ENCODE peak calls at places on chromosomes 13 and 19, in four cellular contexts. One of them, this sample, is unnamed.

GRCh38 chr13:52804202-52804641 is 44.2 kb downstream of the PCDH8 start:
- DNase-seq in neural progenitor cell: no peak
- DNase-seq in GM23338: no peak
- DNase-seq in PC-3: no peak
- DNase-seq in this sample: no peak

GRCh38 chr13:105035092-105035491 is 1500.4 kb downstream of the EFNB2 start:
- DNase-seq in neural progenitor cell: no peak
- DNase-seq in PC-3: peak
- DNase-seq in GM23338: no peak
- DNase-seq in this sample: no peak

GRCh38 chr19:8569066-8569761 is 8.0 kb downstream of the MYO1F start:
- DNase-seq in GM23338: no peak
- DNase-seq in neural progenitor cell: no peak
- DNase-seq in PC-3: peak
- DNase-seq in this sample: no peak

GRCh38 chr19:45385392-45386221 is 15.2 kb upstream of the ERCC2 start:
- DNase-seq in neural progenitor cell: peak
- DNase-seq in PC-3: no peak
- DNase-seq in GM23338: peak
- DNase-seq in this sample: no peak

GRCh38 chr13:19794552-19795143 is 11.9 kb upstream of the PSPC1 start:
- DNase-seq in neural progenitor cell: no peak
- DNase-seq in GM23338: peak
- DNase-seq in PC-3: peak
- DNase-seq in this sample: peak

GRCh38 chr19:8342316-8342683 is 762 bp downstream of the KANK3 start:
- DNase-seq in neural progenitor cell: no peak
- DNase-seq in PC-3: no peak
- DNase-seq in GM23338: peak
- DNase-seq in this sample: no peak

GRCh38 chr19:46616631-46617322 is 8.1 kb downstream of the PTGIR start:
- DNase-seq in neural progenitor cell: peak
- DNase-seq in PC-3: peak
- DNase-seq in GM23338: peak
- DNase-seq in this sample: peak

GRCh38 chr19:13938361-13939027 is at the start of gene PODNL1:
- DNase-seq in GM23338: peak
- DNase-seq in PC-3: no peak
- DNase-seq in neural progenitor cell: peak
- DNase-seq in this sample: peak

GRCh38 chr19:51978882-51979281 is 7.8 kb downstream of the ZNF350 start:
- DNase-seq in neural progenitor cell: no peak
- DNase-seq in GM23338: no peak
- DNase-seq in PC-3: no peak
- DNase-seq in this sample: no peak

GRCh38 chr13:76378767-76379166 is 507.4 kb downstream of the KCTD12 start:
- DNase-seq in GM23338: no peak
- DNase-seq in neural progenitor cell: no peak
- DNase-seq in PC-3: no peak
- DNase-seq in this sample: no peak

GRCh38 chr13:29435125-29435911 is 160.2 kb downstream of the SLC7A1 start:
- DNase-seq in PC-3: peak
- DNase-seq in neural progenitor cell: no peak
- DNase-seq in GM23338: no peak
- DNase-seq in this sample: peak

GRCh38 chr19:11152318-11153062 is 3.1 kb downstream of the SPC24 start:
- DNase-seq in GM23338: no peak
- DNase-seq in PC-3: peak
- DNase-seq in neural progenitor cell: no peak
- DNase-seq in this sample: no peak

GRCh38 chr19:8491574-8491973 is 10.9 kb downstream of the PRAM1 start:
- DNase-seq in PC-3: no peak
- DNase-seq in GM23338: peak
- DNase-seq in neural progenitor cell: no peak
- DNase-seq in this sample: no peak

GRCh38 chr13:23724196-23724970 is 154.2 kb downstream of the TNFRSF19 start:
- DNase-seq in neural progenitor cell: no peak
- DNase-seq in GM23338: peak
- DNase-seq in PC-3: peak
- DNase-seq in this sample: no peak

GRCh38 chr19:35882074-35882832 is 13.9 kb downstream of the APLP1 start:
- DNase-seq in GM23338: peak
- DNase-seq in PC-3: peak
- DNase-seq in neural progenitor cell: peak
- DNase-seq in this sample: peak

GRCh38 chr19:50030225-50030624 is 4.4 kb downstream of the ZNF473 start:
- DNase-seq in neural progenitor cell: no peak
- DNase-seq in PC-3: no peak
- DNase-seq in GM23338: no peak
- DNase-seq in this sample: no peak

GRCh38 chr13:59441596-59442280 is 722.0 kb downstream of the DIAPH3 start:
- DNase-seq in PC-3: no peak
- DNase-seq in GM23338: peak
- DNase-seq in neural progenitor cell: no peak
- DNase-seq in this sample: no peak

GRCh38 chr19:37078717-37079032 is 442 bp downstream of the ZNF420 start:
- DNase-seq in PC-3: no peak
- DNase-seq in GM23338: no peak
- DNase-seq in neural progenitor cell: no peak
- DNase-seq in this sample: no peak

GRCh38 chr13:51995677-51996551 is 15.3 kb downstream of the ATP7B start:
- DNase-seq in neural progenitor cell: peak
- DNase-seq in GM23338: peak
- DNase-seq in PC-3: no peak
- DNase-seq in this sample: no peak

GRCh38 chr13:101516262-101516661 is 63.8 kb downstream of the ITGBL1 start:
- DNase-seq in neural progenitor cell: no peak
- DNase-seq in GM23338: no peak
- DNase-seq in PC-3: no peak
- DNase-seq in this sample: no peak

GRCh38 chr19:45130888-45131615 is 29.7 kb downstream of the NKPD1 start:
- DNase-seq in neural progenitor cell: peak
- DNase-seq in PC-3: peak
- DNase-seq in GM23338: no peak
- DNase-seq in this sample: peak

GRCh38 chr19:44142014-44142523 is 715 bp downstream of the ZNF234 start:
- DNase-seq in neural progenitor cell: peak
- DNase-seq in GM23338: no peak
- DNase-seq in PC-3: peak
- DNase-seq in this sample: peak

GRCh38 chr13:80945328-80945727 is 604.4 kb upstream of the SPRY2 start:
- DNase-seq in GM23338: peak
- DNase-seq in neural progenitor cell: peak
- DNase-seq in PC-3: no peak
- DNase-seq in this sample: peak

GRCh38 chr13:33691980-33692379 is 126.0 kb upstream of the RFC3 start:
- DNase-seq in neural progenitor cell: no peak
- DNase-seq in GM23338: no peak
- DNase-seq in PC-3: no peak
- DNase-seq in this sample: no peak

GRCh38 chr13:46079770-46080169 is 25.1 kb downstream of the CPB2 start:
- DNase-seq in neural progenitor cell: no peak
- DNase-seq in PC-3: no peak
- DNase-seq in GM23338: no peak
- DNase-seq in this sample: no peak
- H2AFZ ChIP-seq in neural progenitor cell: no peak
- H2AFZ ChIP-seq in PC-3: no peak
- H2AFZ ChIP-seq in GM23338: no peak
- H2AFZ ChIP-seq in this sample: no peak

GRCh38 chr19:38229585-38230073 is 5.6 kb upstream of the DPF1 start:
- DNase-seq in neural progenitor cell: peak
- DNase-seq in PC-3: peak
- DNase-seq in GM23338: peak
- DNase-seq in this sample: peak
- TF ChIP-seq EZH2phosphoT487 in neural progenitor cell: no peak
- TF ChIP-seq EZH2phosphoT487 in PC-3: no peak
- TF ChIP-seq EZH2phosphoT487 in GM23338: no peak
- TF ChIP-seq EZH2phosphoT487 in this sample: no peak

GRCh38 chr19:54035215-54036178 is 28.2 kb downstream of the VSTM1 start:
- DNase-seq in neural progenitor cell: peak
- DNase-seq in GM23338: peak
- DNase-seq in PC-3: peak
- DNase-seq in this sample: no peak
- H2AFZ ChIP-seq in neural progenitor cell: no peak
- H2AFZ ChIP-seq in GM23338: no peak
- H2AFZ ChIP-seq in PC-3: peak
- H2AFZ ChIP-seq in this sample: no peak

DNA sequence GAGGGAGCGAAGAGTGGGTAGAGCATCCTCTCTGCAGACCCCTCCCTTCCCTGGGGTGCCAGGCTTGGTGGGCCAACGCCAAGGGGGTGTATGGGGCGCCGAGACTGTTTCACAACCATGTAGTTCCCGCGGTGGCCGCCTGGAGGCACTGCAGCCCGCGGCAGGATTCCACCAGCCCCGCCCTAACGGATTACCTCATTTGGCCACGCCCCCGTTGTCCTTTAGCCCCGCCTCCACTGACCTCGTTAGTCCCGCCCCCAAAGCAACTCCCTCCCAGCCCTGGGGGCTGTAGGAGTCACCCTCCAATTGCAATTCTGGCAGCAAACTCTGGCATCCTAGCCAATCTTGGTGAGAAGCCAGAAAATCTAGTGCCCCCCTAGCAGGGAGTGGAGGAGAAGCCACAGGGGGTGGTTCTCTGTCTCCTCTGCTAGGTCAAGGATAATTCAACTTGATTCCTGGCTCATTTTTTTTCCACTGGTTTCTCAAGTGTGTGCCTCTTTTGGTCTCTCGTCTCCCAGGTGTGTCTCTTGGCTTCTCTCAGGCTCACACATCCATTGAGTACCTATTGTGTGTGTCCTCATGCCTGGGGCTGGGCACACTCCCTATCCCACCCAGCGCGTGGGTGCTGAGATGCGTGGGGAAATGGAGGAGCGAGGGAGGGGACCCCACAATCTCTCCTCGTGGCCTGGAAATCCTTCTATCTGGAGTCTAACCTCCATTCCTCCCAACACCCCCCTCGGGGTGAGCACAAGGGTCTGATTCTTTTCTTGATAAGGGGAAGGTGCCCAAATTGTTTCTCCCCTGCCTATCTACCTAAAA is 2.0 kb downstream of the OLFM2 start:
- DNase-seq in PC-3: peak
- DNase-seq in neural progenitor cell: peak
- DNase-seq in GM23338: peak
- DNase-seq in this sample: peak
- TF ChIP-seq EZH2phosphoT487 in PC-3: no peak
- TF ChIP-seq EZH2phosphoT487 in neural progenitor cell: no peak
- TF ChIP-seq EZH2phosphoT487 in GM23338: no peak
- TF ChIP-seq EZH2phosphoT487 in this sample: no peak

DNA sequence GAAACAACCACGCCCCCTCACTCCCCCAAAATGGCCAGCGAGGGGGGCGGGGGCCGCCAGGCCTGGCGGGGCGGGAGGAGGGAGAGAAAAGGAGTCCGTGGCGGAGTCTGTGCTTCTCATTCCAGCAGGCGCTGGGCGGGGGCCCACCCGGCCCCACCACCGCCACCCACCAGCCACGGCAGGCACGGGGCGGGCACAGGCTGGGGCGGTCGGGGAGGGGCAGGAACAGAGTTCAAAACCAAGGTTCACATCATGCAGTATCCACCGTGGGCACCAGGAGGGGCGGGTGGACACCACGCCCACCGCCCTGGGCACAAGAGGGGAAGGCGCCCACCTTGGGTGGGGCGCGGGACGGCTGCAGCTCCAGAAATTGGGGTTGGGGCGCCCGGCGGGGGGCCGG is 12.8 kb downstream of the DPF1 start:
- DNase-seq in PC-3: no peak
- DNase-seq in GM23338: peak
- DNase-seq in neural progenitor cell: peak
- DNase-seq in this sample: peak
- H2AFZ ChIP-seq in PC-3: no peak
- H2AFZ ChIP-seq in GM23338: peak
- H2AFZ ChIP-seq in neural progenitor cell: no peak
- H2AFZ ChIP-seq in this sample: peak

GRCh38 chr13:35016362-35017148 is 74.5 kb downstream of the NBEA start:
- DNase-seq in neural progenitor cell: peak
- DNase-seq in GM23338: no peak
- DNase-seq in PC-3: peak
- DNase-seq in this sample: no peak

GRCh38 chr13:35014606-35015005 is 72.5 kb downstream of the NBEA start:
- DNase-seq in PC-3: no peak
- DNase-seq in GM23338: no peak
- DNase-seq in neural progenitor cell: peak
- DNase-seq in this sample: no peak
- TF ChIP-seq EZH2phosphoT487 in PC-3: no peak
- TF ChIP-seq EZH2phosphoT487 in GM23338: no peak
- TF ChIP-seq EZH2phosphoT487 in neural progenitor cell: no peak
- TF ChIP-seq EZH2phosphoT487 in this sample: no peak

DNA sequence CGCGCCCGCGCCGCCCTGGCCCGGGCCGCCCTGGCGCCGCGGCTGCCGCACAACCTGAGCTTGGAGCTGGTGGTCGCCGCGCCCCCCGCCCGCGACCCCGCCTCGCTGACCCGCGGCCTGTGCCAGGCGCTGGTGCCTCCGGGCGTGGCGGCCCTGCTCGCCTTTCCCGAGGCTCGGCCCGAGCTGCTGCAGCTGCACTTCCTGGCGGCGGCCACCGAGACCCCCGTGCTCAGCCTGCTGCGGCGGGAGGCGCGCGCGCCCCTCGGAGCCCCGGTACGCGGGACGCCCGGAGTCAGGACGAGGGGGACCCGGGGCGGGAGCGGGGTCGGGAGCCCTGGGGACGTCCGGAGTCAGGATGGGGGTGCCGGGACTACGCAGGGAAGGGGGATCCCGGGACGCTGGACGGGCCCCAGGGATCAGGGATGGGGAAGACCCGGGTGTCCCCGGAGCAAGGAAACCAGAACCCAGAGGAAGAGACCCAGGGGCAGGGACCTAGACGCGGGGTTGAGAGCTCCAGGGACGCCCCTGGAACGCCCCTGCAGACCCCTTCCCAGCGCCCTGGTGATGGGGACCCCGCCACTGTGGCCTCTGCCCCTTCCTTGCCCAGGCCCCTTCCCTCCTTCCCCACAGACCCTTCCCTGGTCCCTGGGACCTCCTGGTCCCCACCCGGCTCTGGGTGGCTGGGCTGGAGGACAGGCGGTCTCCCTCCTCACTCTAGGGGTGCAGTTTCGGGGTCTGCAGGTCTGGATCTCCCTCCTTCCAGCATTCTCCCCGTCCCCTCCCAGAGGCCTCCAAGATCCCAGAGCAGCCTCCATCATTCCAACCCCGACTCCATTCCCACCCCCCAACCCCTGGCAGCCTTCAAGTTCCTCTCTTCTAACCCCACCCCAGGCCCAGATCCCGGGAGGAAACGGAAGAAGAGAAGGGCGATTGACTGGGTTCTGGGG is 645 bp downstream of the GRIN3B start:
- DNase-seq in PC-3: no peak
- DNase-seq in GM23338: peak
- DNase-seq in neural progenitor cell: peak
- DNase-seq in this sample: no peak
- H2AFZ ChIP-seq in PC-3: no peak
- H2AFZ ChIP-seq in GM23338: peak
- H2AFZ ChIP-seq in neural progenitor cell: no peak
- H2AFZ ChIP-seq in this sample: no peak

GRCh38 chr19:16588089-16588823 is 16.0 kb upstream of the SLC35E1 start:
- DNase-seq in neural progenitor cell: no peak
- DNase-seq in PC-3: no peak
- DNase-seq in GM23338: peak
- DNase-seq in this sample: no peak
- TF ChIP-seq EZH2phosphoT487 in neural progenitor cell: no peak
- TF ChIP-seq EZH2phosphoT487 in PC-3: no peak
- TF ChIP-seq EZH2phosphoT487 in GM23338: no peak
- TF ChIP-seq EZH2phosphoT487 in this sample: no peak